ENCODE peak calls at places on chromosomes 6 and 20, in five cellular contexts. P is fibroblast of villous mesenchyme, Z is lung, N is astrocyte, J is heart left ventricle. Y is an unnamed sample.
A peak's percentile ranks its signal among the peaks of the same experiment; 100 is the strongest.

GRCh38 chr20:6142348-6142993 is 19.6 kb upstream of the FERMT1 start:
- DNase-seq in Z (no peak), N (peak; percentile 32), P (peak; percentile 64), J (peak; percentile 34), Y (peak; percentile 65)

GRCh38 chr6:14817068-14817467 is 428.8 kb upstream of the JARID2 start:
- DNase-seq in N (no peak), J (no peak), P (no peak), Z (no peak), Y (no peak)

GRCh38 chr20:57807418-57808265 is 97.8 kb upstream of the PMEPA1 start:
- DNase-seq in P (no peak), J (no peak), N (peak; percentile 24), Z (no peak), Y (no peak)

GRCh38 chr6:110878751-110879539 is 4.4 kb downstream of the AMD1 start:
- DNase-seq in Z (no peak), J (no peak), P (peak; percentile 60), N (no peak), Y (peak; percentile 48)

GRCh38 chr20:13822459-13822858 is 37.6 kb downstream of the NDUFAF5 start:
- DNase-seq in Z (no peak), J (no peak), P (no peak), N (no peak), Y (no peak)

GRCh38 chr6:166556871-166557322 is 29.6 kb downstream of the RAMACL start:
- DNase-seq in P (peak; percentile 60), Z (peak; percentile 95), J (peak; percentile 90), N (peak; percentile 93), Y (peak; percentile 97)

GRCh38 chr6:286681-287499 is 5.4 kb upstream of the DUSP22 start:
- DNase-seq in P (no peak), Z (peak; percentile 28), N (no peak), J (no peak), Y (no peak)

GRCh38 chr20:31922181-31922580 is 29.7 kb downstream of the PDRG1 start:
- DNase-seq in N (no peak), J (no peak), P (no peak), Z (no peak), Y (no peak)

GRCh38 chr6:169868458-169868857 is 117.0 kb downstream of the ERMARD start:
- DNase-seq in P (no peak), J (peak; percentile 28), Z (no peak), N (no peak), Y (no peak)

GRCh38 chr6:116971959-116972358 is 94.9 kb downstream of the RFX6 start:
- DNase-seq in P (peak; percentile 28), N (peak; percentile 3), J (peak; percentile 18), Z (no peak), Y (peak; percentile 49)

GRCh38 chr6:10080561-10080960 is 334.3 kb downstream of the TFAP2A start:
- DNase-seq in Z (no peak), N (no peak), P (no peak), J (no peak), Y (no peak)

GRCh38 chr6:10081957-10082356 is 332.9 kb downstream of the TFAP2A start:
- DNase-seq in P (no peak), N (no peak), Z (no peak), J (no peak), Y (no peak)

GRCh38 chr6:10082385-10082784 is 332.5 kb downstream of the TFAP2A start:
- DNase-seq in P (no peak), J (no peak), N (no peak), Z (no peak), Y (no peak)

GRCh38 chr6:10081075-10081474 is 333.8 kb downstream of the TFAP2A start:
- DNase-seq in J (no peak), Z (no peak), P (no peak), N (no peak), Y (no peak)

GRCh38 chr6:10078581-10078980 is 336.3 kb downstream of the TFAP2A start:
- DNase-seq in N (no peak), Z (no peak), P (no peak), J (no peak), Y (no peak)
- H3K4me3 ChIP-seq in N (no peak overlapping the region), Z (no peak overlapping the region), P (no peak overlapping the region), J (no peak overlapping the region), Y (no peak overlapping the region)

DNA sequence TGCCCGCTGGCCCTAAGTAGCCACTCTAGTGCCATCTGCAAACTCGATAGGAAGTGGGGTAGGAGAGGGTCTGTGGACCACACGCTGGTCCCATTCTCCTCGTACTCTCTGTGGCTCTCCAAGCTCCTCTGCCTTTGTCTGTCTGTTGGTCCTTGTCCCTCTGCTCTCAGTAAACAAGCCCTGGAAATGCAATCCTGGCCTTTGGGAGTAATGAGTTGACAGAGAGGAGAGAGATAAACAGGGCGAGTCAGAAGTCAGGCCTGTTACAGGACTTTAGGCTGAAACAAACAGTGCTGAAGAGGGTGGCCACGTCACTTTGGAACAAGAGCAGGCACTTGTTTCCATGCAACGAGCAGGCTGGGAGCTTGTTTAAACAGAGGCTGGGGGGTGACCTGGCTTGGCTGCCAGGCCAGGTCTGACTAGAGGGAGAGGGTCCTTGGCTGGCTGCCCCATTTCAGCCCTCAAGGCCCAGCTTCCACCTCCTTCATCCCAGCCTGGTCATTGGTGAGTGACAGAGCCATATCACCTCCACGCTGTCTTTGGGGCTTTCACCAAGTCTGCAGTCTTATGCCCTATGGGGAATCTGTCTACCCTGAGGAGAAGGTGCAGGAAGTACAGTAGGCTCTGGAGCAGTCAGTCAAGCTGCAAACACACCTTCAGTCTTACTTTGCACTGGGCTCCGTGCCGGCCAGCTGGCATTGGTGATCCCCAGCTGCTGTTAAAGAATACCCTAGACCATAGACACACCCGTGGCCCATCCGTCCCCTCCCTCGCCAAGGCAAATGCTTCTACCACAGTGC is 22.6 kb downstream of the FOXP4 start:
- DNase-seq in N (no peak), Z (peak; percentile 83), J (no peak), P (peak; percentile 36), Y (no peak)
- H3K4me3 ChIP-seq in N (no peak overlapping the region), Z (no peak overlapping the region), J (no peak overlapping the region), P (no peak overlapping the region), Y (no peak overlapping the region)

DNA sequence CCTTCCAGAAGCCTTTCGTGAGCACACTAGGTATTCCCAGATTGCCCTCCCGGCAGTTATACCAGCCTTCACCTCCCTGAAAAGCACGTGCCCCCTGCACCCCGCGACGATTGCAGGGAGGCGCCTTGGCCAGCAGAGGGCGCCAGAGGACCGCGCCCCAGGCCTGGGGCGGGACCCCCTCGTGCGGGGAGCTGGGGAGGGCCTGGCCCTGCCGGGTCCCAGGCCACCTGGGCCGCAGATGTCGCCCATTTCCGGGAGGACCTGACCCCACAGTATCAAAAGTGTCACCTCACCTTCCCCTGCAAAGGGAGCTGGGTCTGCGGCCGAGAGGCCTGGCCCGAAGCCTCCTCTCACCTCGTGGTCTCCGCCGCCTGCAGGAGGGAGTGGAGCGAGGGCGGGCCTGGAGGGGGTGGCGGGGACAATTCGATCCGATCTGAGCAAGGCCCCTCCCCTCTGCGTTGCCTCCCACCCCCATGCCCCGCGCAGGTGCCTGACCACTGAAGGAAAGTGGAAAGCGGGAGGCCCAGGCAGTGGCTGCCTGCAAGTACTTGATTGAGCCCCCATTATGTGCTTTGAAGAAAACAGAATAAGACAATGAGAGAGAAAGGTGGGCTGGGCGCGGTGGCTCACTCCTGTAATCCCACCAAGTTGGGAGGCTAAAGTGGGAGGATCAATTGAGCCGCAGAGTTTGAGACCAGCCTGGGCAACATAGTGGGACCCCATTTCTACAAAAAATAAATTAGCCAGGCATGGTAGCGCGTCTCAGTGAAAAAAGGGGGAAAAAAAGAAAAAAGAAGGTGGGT is 3.5 kb upstream of the SNAI1 start:
- DNase-seq in N (no peak), P (no peak), J (peak; percentile 52), Z (peak; percentile 48), Y (no peak)
- H3K4me3 ChIP-seq in N (peak overlapping the region; percentile 35), P (peak overlapping the region; percentile 32), J (peak overlapping the region; percentile 34), Z (no peak overlapping the region), Y (peak overlapping the region; percentile 43)

GRCh38 chr6:89413006-89413400 is 930 bp upstream of the RRAGD start:
- DNase-seq in Z (no peak), P (no peak), N (no peak), J (no peak), Y (no peak)
- H3K4me3 ChIP-seq in Z (no peak overlapping the region), P (no peak overlapping the region), N (no peak overlapping the region), J (peak overlapping the region; percentile 83), Y (no peak overlapping the region)

GRCh38 chr6:73644030-73644429 is 9.8 kb downstream of the SLC17A5 start:
- DNase-seq in J (no peak), P (no peak), Z (no peak), N (no peak), Y (no peak)

GRCh38 chr6:73644941-73645591 is 8.7 kb downstream of the SLC17A5 start:
- DNase-seq in J (no peak), Z (no peak), N (no peak), P (no peak), Y (no peak)

GRCh38 chr6:73639015-73639414 is 14.8 kb downstream of the SLC17A5 start:
- DNase-seq in P (no peak), J (no peak), Z (no peak), N (no peak), Y (no peak)

GRCh38 chr6:73640179-73640750 is 13.5 kb downstream of the SLC17A5 start:
- DNase-seq in J (no peak), N (peak; percentile 43), P (no peak), Z (no peak), Y (no peak)

GRCh38 chr6:73642530-73642929 is 11.3 kb downstream of the SLC17A5 start:
- DNase-seq in P (peak; percentile 26), N (no peak), J (no peak), Z (no peak), Y (no peak)
- H3K4me3 ChIP-seq in P (no peak overlapping the region), N (no peak overlapping the region), J (no peak overlapping the region), Z (no peak overlapping the region), Y (no peak overlapping the region)

GRCh38 chr20:62603021-62603906 is 39.0 kb upstream of the SLCO4A1 start:
- DNase-seq in J (peak; percentile 72), Z (peak; percentile 74), N (peak; percentile 74), P (no peak), Y (peak; percentile 36)
- H3K4me3 ChIP-seq in J (no peak overlapping the region), Z (no peak overlapping the region), N (peak overlapping the region; percentile 40), P (no peak overlapping the region), Y (no peak overlapping the region)

GRCh38 chr6:146026873-146027272 is 2.0 kb upstream of the GRM1 start:
- DNase-seq in N (no peak), Z (no peak), J (no peak), P (no peak), Y (no peak)

GRCh38 chr6:146028835-146029572 is at the start of gene GRM1:
- DNase-seq in J (no peak), N (no peak), P (no peak), Z (no peak), Y (no peak)

GRCh38 chr6:146027586-146028249 is 1.1 kb upstream of the GRM1 start:
- DNase-seq in J (no peak), P (no peak), Z (no peak), N (no peak), Y (no peak)

GRCh38 chr6:146029573-146030184 is 817 bp downstream of the GRM1 start:
- DNase-seq in Z (no peak), J (no peak), P (no peak), N (no peak), Y (no peak)

DNA sequence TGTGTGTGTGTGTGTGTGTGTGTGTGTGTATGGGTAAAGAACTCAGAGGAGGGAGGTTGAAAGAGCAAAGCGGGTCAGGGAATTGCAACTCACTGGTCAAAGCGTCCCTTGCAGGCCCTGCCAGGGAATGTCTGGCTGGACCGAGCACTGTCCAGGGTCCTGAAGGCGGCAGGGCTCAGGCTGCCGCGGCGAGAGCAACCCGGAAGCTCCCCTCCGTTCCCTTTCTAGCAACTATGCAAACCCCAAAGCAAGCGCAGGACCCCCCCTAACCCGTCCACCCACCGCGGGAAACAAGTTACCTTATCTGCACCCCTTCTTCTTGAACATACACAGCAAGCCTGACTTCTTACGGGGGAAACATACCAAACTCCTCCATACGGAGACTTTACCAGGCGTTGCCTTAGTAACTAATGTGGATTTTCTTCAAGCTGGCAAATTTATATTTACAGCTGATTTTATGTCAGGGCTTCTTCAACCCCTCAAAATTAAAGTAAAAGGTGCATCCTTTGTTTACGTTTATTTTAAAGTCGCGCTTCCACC is 542 bp upstream of the GRM1 start:
- DNase-seq in P (peak; percentile 51), J (peak; percentile 53), N (peak; percentile 25), Z (no peak), Y (peak; percentile 44)
- H3K4me3 ChIP-seq in P (no peak overlapping the region), J (no peak overlapping the region), N (peak overlapping the region; percentile 53), Z (no peak overlapping the region), Y (peak overlapping the region; percentile 5)